ENCODE peak calls at places on chromosome 6, in six cellular contexts. One of them, this sample, is unnamed.

GRCh38 chr6:1713016-1713600 is 103.4 kb downstream of the FOXC1 start:
- DNase-seq in SK-N-DZ: no peak
- DNase-seq in natural killer cell treated with Interleukin-12 subunit alpha and Interleukin-12 subunit beta and Interleukin-15 and Interleukin-18, amount 100 ng/mL, for 72 hours: no peak
- DNase-seq in prostate gland: no peak
- DNase-seq in activated T-cell treated with anti-CD3 and anti-CD28 coated beads, Interleukin-2, amount 50 U/mL, for 72 hours: no peak
- DNase-seq in naive thymus-derived CD4-positive, alpha-beta T cell: no peak
- DNase-seq in this sample: no peak

GRCh38 chr6:13217206-13217905 is 111.0 kb downstream of the TBC1D7 start:
- DNase-seq in SK-N-DZ: no peak
- DNase-seq in natural killer cell treated with Interleukin-12 subunit alpha and Interleukin-12 subunit beta and Interleukin-15 and Interleukin-18, amount 100 ng/mL, for 72 hours: no peak
- DNase-seq in prostate gland: no peak
- DNase-seq in activated T-cell treated with anti-CD3 and anti-CD28 coated beads, Interleukin-2, amount 50 U/mL, for 72 hours: no peak
- DNase-seq in naive thymus-derived CD4-positive, alpha-beta T cell: no peak
- DNase-seq in this sample: no peak

GRCh38 chr6:80607814-80608391 is 501.4 kb downstream of the BCKDHB start:
- DNase-seq in SK-N-DZ: no peak
- DNase-seq in natural killer cell treated with Interleukin-12 subunit alpha and Interleukin-12 subunit beta and Interleukin-15 and Interleukin-18, amount 100 ng/mL, for 72 hours: no peak
- DNase-seq in prostate gland: no peak
- DNase-seq in activated T-cell treated with anti-CD3 and anti-CD28 coated beads, Interleukin-2, amount 50 U/mL, for 72 hours: no peak
- DNase-seq in naive thymus-derived CD4-positive, alpha-beta T cell: no peak
- DNase-seq in this sample: no peak

GRCh38 chr6:131807644-131808459 is at the start of gene ENPP1:
- DNase-seq in SK-N-DZ: peak
- DNase-seq in natural killer cell treated with Interleukin-12 subunit alpha and Interleukin-12 subunit beta and Interleukin-15 and Interleukin-18, amount 100 ng/mL, for 72 hours: peak
- DNase-seq in prostate gland: peak
- DNase-seq in activated T-cell treated with anti-CD3 and anti-CD28 coated beads, Interleukin-2, amount 50 U/mL, for 72 hours: peak
- DNase-seq in naive thymus-derived CD4-positive, alpha-beta T cell: peak
- DNase-seq in this sample: peak

GRCh38 chr6:21941926-21942325 is 348.4 kb downstream of the SOX4 start:
- DNase-seq in SK-N-DZ: no peak
- DNase-seq in natural killer cell treated with Interleukin-12 subunit alpha and Interleukin-12 subunit beta and Interleukin-15 and Interleukin-18, amount 100 ng/mL, for 72 hours: no peak
- DNase-seq in prostate gland: no peak
- DNase-seq in activated T-cell treated with anti-CD3 and anti-CD28 coated beads, Interleukin-2, amount 50 U/mL, for 72 hours: no peak
- DNase-seq in naive thymus-derived CD4-positive, alpha-beta T cell: no peak
- DNase-seq in this sample: no peak

GRCh38 chr6:44058617-44059358 is 68.5 kb downstream of the MRPL14 start:
- DNase-seq in SK-N-DZ: peak
- DNase-seq in natural killer cell treated with Interleukin-12 subunit alpha and Interleukin-12 subunit beta and Interleukin-15 and Interleukin-18, amount 100 ng/mL, for 72 hours: peak
- DNase-seq in prostate gland: peak
- DNase-seq in activated T-cell treated with anti-CD3 and anti-CD28 coated beads, Interleukin-2, amount 50 U/mL, for 72 hours: peak
- DNase-seq in naive thymus-derived CD4-positive, alpha-beta T cell: no peak
- DNase-seq in this sample: peak

GRCh38 chr6:28643017-28643740 is 117.5 kb downstream of the GPX5 start:
- DNase-seq in SK-N-DZ: peak
- DNase-seq in natural killer cell treated with Interleukin-12 subunit alpha and Interleukin-12 subunit beta and Interleukin-15 and Interleukin-18, amount 100 ng/mL, for 72 hours: no peak
- DNase-seq in prostate gland: no peak
- DNase-seq in activated T-cell treated with anti-CD3 and anti-CD28 coated beads, Interleukin-2, amount 50 U/mL, for 72 hours: peak
- DNase-seq in naive thymus-derived CD4-positive, alpha-beta T cell: no peak
- DNase-seq in this sample: peak

GRCh38 chr6:15644904-15645303 is 17.9 kb downstream of the DTNBP1 start:
- DNase-seq in SK-N-DZ: no peak
- DNase-seq in natural killer cell treated with Interleukin-12 subunit alpha and Interleukin-12 subunit beta and Interleukin-15 and Interleukin-18, amount 100 ng/mL, for 72 hours: no peak
- DNase-seq in prostate gland: no peak
- DNase-seq in activated T-cell treated with anti-CD3 and anti-CD28 coated beads, Interleukin-2, amount 50 U/mL, for 72 hours: no peak
- DNase-seq in naive thymus-derived CD4-positive, alpha-beta T cell: no peak
- DNase-seq in this sample: no peak

GRCh38 chr6:43820486-43820885 is 50.5 kb downstream of the VEGFA start:
- DNase-seq in SK-N-DZ: no peak
- DNase-seq in natural killer cell treated with Interleukin-12 subunit alpha and Interleukin-12 subunit beta and Interleukin-15 and Interleukin-18, amount 100 ng/mL, for 72 hours: no peak
- DNase-seq in prostate gland: no peak
- DNase-seq in activated T-cell treated with anti-CD3 and anti-CD28 coated beads, Interleukin-2, amount 50 U/mL, for 72 hours: no peak
- DNase-seq in naive thymus-derived CD4-positive, alpha-beta T cell: no peak
- DNase-seq in this sample: no peak

GRCh38 chr6:145705561-145705960 is 29.8 kb downstream of the EPM2A start:
- DNase-seq in SK-N-DZ: no peak
- DNase-seq in natural killer cell treated with Interleukin-12 subunit alpha and Interleukin-12 subunit beta and Interleukin-15 and Interleukin-18, amount 100 ng/mL, for 72 hours: no peak
- DNase-seq in prostate gland: no peak
- DNase-seq in activated T-cell treated with anti-CD3 and anti-CD28 coated beads, Interleukin-2, amount 50 U/mL, for 72 hours: no peak
- DNase-seq in naive thymus-derived CD4-positive, alpha-beta T cell: no peak
- DNase-seq in this sample: no peak

GRCh38 chr6:160412993-160413392 is 64.8 kb downstream of the SLC22A3 start:
- DNase-seq in SK-N-DZ: no peak
- DNase-seq in natural killer cell treated with Interleukin-12 subunit alpha and Interleukin-12 subunit beta and Interleukin-15 and Interleukin-18, amount 100 ng/mL, for 72 hours: no peak
- DNase-seq in prostate gland: no peak
- DNase-seq in activated T-cell treated with anti-CD3 and anti-CD28 coated beads, Interleukin-2, amount 50 U/mL, for 72 hours: no peak
- DNase-seq in naive thymus-derived CD4-positive, alpha-beta T cell: no peak
- DNase-seq in this sample: no peak

GRCh38 chr6:149140137-149140909 is 177.2 kb upstream of the TAB2 start:
- DNase-seq in SK-N-DZ: no peak
- DNase-seq in natural killer cell treated with Interleukin-12 subunit alpha and Interleukin-12 subunit beta and Interleukin-15 and Interleukin-18, amount 100 ng/mL, for 72 hours: peak
- DNase-seq in prostate gland: no peak
- DNase-seq in activated T-cell treated with anti-CD3 and anti-CD28 coated beads, Interleukin-2, amount 50 U/mL, for 72 hours: peak
- DNase-seq in naive thymus-derived CD4-positive, alpha-beta T cell: peak
- DNase-seq in this sample: peak

GRCh38 chr6:6870914-6871313 is 236.8 kb upstream of the RREB1 start:
- DNase-seq in SK-N-DZ: no peak
- DNase-seq in natural killer cell treated with Interleukin-12 subunit alpha and Interleukin-12 subunit beta and Interleukin-15 and Interleukin-18, amount 100 ng/mL, for 72 hours: no peak
- DNase-seq in prostate gland: no peak
- DNase-seq in activated T-cell treated with anti-CD3 and anti-CD28 coated beads, Interleukin-2, amount 50 U/mL, for 72 hours: no peak
- DNase-seq in naive thymus-derived CD4-positive, alpha-beta T cell: no peak
- DNase-seq in this sample: no peak

GRCh38 chr6:136566007-136566487 is 15.8 kb upstream of the MAP7 start:
- DNase-seq in SK-N-DZ: no peak
- DNase-seq in natural killer cell treated with Interleukin-12 subunit alpha and Interleukin-12 subunit beta and Interleukin-15 and Interleukin-18, amount 100 ng/mL, for 72 hours: no peak
- DNase-seq in prostate gland: peak
- DNase-seq in activated T-cell treated with anti-CD3 and anti-CD28 coated beads, Interleukin-2, amount 50 U/mL, for 72 hours: no peak
- DNase-seq in naive thymus-derived CD4-positive, alpha-beta T cell: no peak
- DNase-seq in this sample: no peak

GRCh38 chr6:87588756-87589407 is 905 bp downstream of the RARS2 start:
- DNase-seq in SK-N-DZ: no peak
- DNase-seq in natural killer cell treated with Interleukin-12 subunit alpha and Interleukin-12 subunit beta and Interleukin-15 and Interleukin-18, amount 100 ng/mL, for 72 hours: no peak
- DNase-seq in prostate gland: no peak
- DNase-seq in activated T-cell treated with anti-CD3 and anti-CD28 coated beads, Interleukin-2, amount 50 U/mL, for 72 hours: no peak
- DNase-seq in naive thymus-derived CD4-positive, alpha-beta T cell: no peak
- DNase-seq in this sample: no peak